ENCODE peak calls at places on chromosomes 11 and 22, in seven cellular contexts. One of them, this sample, is unnamed. For H3K27me3, the result is how much of the 10 kb centered on the place peaks cover.

GRCh38 chr11:3217751-3218482 is 696 bp downstream of the MRGPRG start:
- DNase-seq in H1: no peak
- DNase-seq in SK-N-SH: peak
- DNase-seq in HepG2: no peak
- DNase-seq in K562: no peak
- DNase-seq in GM12878: no peak
- DNase-seq in HCT116: no peak
- DNase-seq in this sample: no peak

GRCh38 chr11:30911247-30911646 is 325.1 kb upstream of the MPPED2 start:
- DNase-seq in K562: no peak
- DNase-seq in HepG2: no peak
- DNase-seq in H1: no peak
- DNase-seq in GM12878: no peak
- DNase-seq in SK-N-SH: no peak
- DNase-seq in HCT116: no peak
- DNase-seq in this sample: no peak

GRCh38 chr11:7657306-7658025 is 15.8 kb downstream of the CYB5R2 start:
- DNase-seq in SK-N-SH: peak
- DNase-seq in K562: peak
- DNase-seq in GM12878: no peak
- DNase-seq in H1: no peak
- DNase-seq in HepG2: peak
- DNase-seq in HCT116: peak
- DNase-seq in this sample: peak

GRCh38 chr11:125451400-125452124 is 44.5 kb downstream of the FEZ1 start:
- DNase-seq in K562: peak
- DNase-seq in H1: no peak
- DNase-seq in HepG2: no peak
- DNase-seq in GM12878: no peak
- DNase-seq in SK-N-SH: peak
- DNase-seq in HCT116: no peak
- DNase-seq in this sample: peak

GRCh38 chr22:40203568-40203967 is 25.8 kb downstream of the TNRC6B start:
- DNase-seq in K562: no peak
- DNase-seq in HepG2: no peak
- DNase-seq in GM12878: no peak
- DNase-seq in HCT116: no peak
- DNase-seq in SK-N-SH: no peak
- DNase-seq in H1: no peak
- DNase-seq in this sample: no peak

GRCh38 chr11:125591659-125592304 is 870 bp upstream of the STT3A start:
- DNase-seq in K562: peak
- DNase-seq in SK-N-SH: peak
- DNase-seq in HCT116: no peak
- DNase-seq in H1: no peak
- DNase-seq in HepG2: peak
- DNase-seq in GM12878: no peak
- DNase-seq in this sample: peak

GRCh38 chr11:107849791-107850190 is 8.8 kb downstream of the SLC35F2 start:
- DNase-seq in HCT116: no peak
- DNase-seq in HepG2: no peak
- DNase-seq in SK-N-SH: no peak
- DNase-seq in H1: no peak
- DNase-seq in K562: no peak
- DNase-seq in GM12878: no peak
- DNase-seq in this sample: no peak

GRCh38 chr11:96155627-96156378 is 187.2 kb downstream of the MAML2 start:
- DNase-seq in H1: no peak
- DNase-seq in HepG2: peak
- DNase-seq in SK-N-SH: peak
- DNase-seq in GM12878: peak
- DNase-seq in HCT116: peak
- DNase-seq in K562: peak
- DNase-seq in this sample: no peak

GRCh38 chr22:21641417-21641794 is 696 bp upstream of the SDF2L1 start:
- DNase-seq in GM12878: no peak
- DNase-seq in HCT116: no peak
- DNase-seq in K562: peak
- DNase-seq in H1: no peak
- DNase-seq in SK-N-SH: peak
- DNase-seq in HepG2: peak
- DNase-seq in this sample: no peak

GRCh38 chr11:107331728-107332127 is 125.9 kb downstream of the CWF19L2 start:
- DNase-seq in HepG2: no peak
- DNase-seq in GM12878: no peak
- DNase-seq in K562: no peak
- DNase-seq in H1: no peak
- DNase-seq in HCT116: no peak
- DNase-seq in SK-N-SH: no peak
- DNase-seq in this sample: no peak

GRCh38 chr11:120214581-120214980 is 3.7 kb downstream of the OAF start:
- DNase-seq in H1: no peak
- DNase-seq in K562: no peak
- DNase-seq in GM12878: no peak
- DNase-seq in SK-N-SH: no peak
- DNase-seq in HCT116: no peak
- DNase-seq in HepG2: no peak
- DNase-seq in this sample: no peak

GRCh38 chr11:15819679-15820286 is 536.6 kb downstream of the SOX6 start:
- DNase-seq in GM12878: no peak
- DNase-seq in HCT116: peak
- DNase-seq in K562: peak
- DNase-seq in H1: peak
- DNase-seq in SK-N-SH: no peak
- DNase-seq in HepG2: peak
- DNase-seq in this sample: peak

GRCh38 chr11:35179466-35180135 is 40.6 kb downstream of the CD44 start:
- DNase-seq in HCT116: no peak
- DNase-seq in K562: no peak
- DNase-seq in H1: no peak
- DNase-seq in HepG2: no peak
- DNase-seq in GM12878: no peak
- DNase-seq in SK-N-SH: no peak
- DNase-seq in this sample: no peak

GRCh38 chr11:73252577-73253191 is 19.5 kb upstream of the P2RY6 start:
- DNase-seq in GM12878: no peak
- DNase-seq in HepG2: no peak
- DNase-seq in SK-N-SH: peak
- DNase-seq in K562: peak
- DNase-seq in H1: no peak
- DNase-seq in HCT116: peak
- DNase-seq in this sample: no peak

GRCh38 chr11:88338223-88338661 is 706 bp upstream of the CTSC start:
- DNase-seq in HCT116: no peak
- DNase-seq in H1: no peak
- DNase-seq in GM12878: no peak
- DNase-seq in SK-N-SH: peak
- DNase-seq in K562: peak
- DNase-seq in HepG2: peak
- DNase-seq in this sample: no peak

GRCh38 chr11:59802639-59803176 is 7.9 kb downstream of the MRPL16 start:
- DNase-seq in H1: no peak
- DNase-seq in GM12878: no peak
- DNase-seq in SK-N-SH: peak
- DNase-seq in HepG2: peak
- DNase-seq in K562: peak
- DNase-seq in HCT116: peak
- DNase-seq in this sample: no peak

GRCh38 chr11:4480577-4481539 is 1.6 kb upstream of the OR52K1 start:
- DNase-seq in SK-N-SH: no peak
- DNase-seq in HepG2: no peak
- DNase-seq in GM12878: no peak
- DNase-seq in K562: peak
- DNase-seq in H1: no peak
- DNase-seq in HCT116: no peak
- DNase-seq in this sample: no peak

GRCh38 chr22:31046591-31047226 is 34.4 kb upstream of the SMTN start:
- DNase-seq in K562: peak
- DNase-seq in HCT116: no peak
- DNase-seq in SK-N-SH: peak
- DNase-seq in HepG2: peak
- DNase-seq in H1: no peak
- DNase-seq in GM12878: no peak
- DNase-seq in this sample: no peak

GRCh38 chr11:60899021-60899936 is 7.1 kb downstream of the PRPF19 start:
- DNase-seq in HCT116: peak
- DNase-seq in K562: peak
- DNase-seq in SK-N-SH: peak
- DNase-seq in HepG2: peak
- DNase-seq in GM12878: no peak
- DNase-seq in H1: no peak
- DNase-seq in this sample: peak

GRCh38 chr11:115544422-115544821 is 40.2 kb upstream of the CADM1 start:
- DNase-seq in HepG2: no peak
- DNase-seq in HCT116: no peak
- DNase-seq in H1: no peak
- DNase-seq in GM12878: no peak
- DNase-seq in SK-N-SH: no peak
- DNase-seq in K562: no peak
- DNase-seq in this sample: no peak

GRCh38 chr11:112499153-112499907 is 238.7 kb upstream of the PLET1 start:
- DNase-seq in HepG2: no peak
- DNase-seq in K562: no peak
- DNase-seq in HCT116: no peak
- DNase-seq in GM12878: no peak
- DNase-seq in H1: no peak
- DNase-seq in SK-N-SH: no peak
- DNase-seq in this sample: no peak

GRCh38 chr11:111370902-111371578 is 8.0 kb downstream of the POU2AF1 start:
- DNase-seq in HepG2: no peak
- DNase-seq in H1: no peak
- DNase-seq in HCT116: no peak
- DNase-seq in GM12878: peak
- DNase-seq in SK-N-SH: no peak
- DNase-seq in K562: no peak
- DNase-seq in this sample: no peak

GRCh38 chr11:114307524-114308203 is 11.5 kb downstream of the NNMT start:
- DNase-seq in SK-N-SH: no peak
- DNase-seq in HepG2: peak
- DNase-seq in GM12878: no peak
- DNase-seq in H1: no peak
- DNase-seq in K562: peak
- DNase-seq in HCT116: no peak
- DNase-seq in this sample: no peak

GRCh38 chr11:72812968-72813739 is 1.1 kb upstream of the ATG16L2 start:
- DNase-seq in SK-N-SH: peak
- DNase-seq in K562: peak
- DNase-seq in GM12878: no peak
- DNase-seq in HCT116: peak
- DNase-seq in HepG2: peak
- DNase-seq in H1: no peak
- DNase-seq in this sample: peak

GRCh38 chr11:62974848-62975522 is 9.8 kb downstream of the SLC22A6 start:
- DNase-seq in HepG2: peak
- DNase-seq in SK-N-SH: peak
- DNase-seq in K562: peak
- DNase-seq in GM12878: no peak
- DNase-seq in H1: peak
- DNase-seq in HCT116: peak
- DNase-seq in this sample: no peak

DNA sequence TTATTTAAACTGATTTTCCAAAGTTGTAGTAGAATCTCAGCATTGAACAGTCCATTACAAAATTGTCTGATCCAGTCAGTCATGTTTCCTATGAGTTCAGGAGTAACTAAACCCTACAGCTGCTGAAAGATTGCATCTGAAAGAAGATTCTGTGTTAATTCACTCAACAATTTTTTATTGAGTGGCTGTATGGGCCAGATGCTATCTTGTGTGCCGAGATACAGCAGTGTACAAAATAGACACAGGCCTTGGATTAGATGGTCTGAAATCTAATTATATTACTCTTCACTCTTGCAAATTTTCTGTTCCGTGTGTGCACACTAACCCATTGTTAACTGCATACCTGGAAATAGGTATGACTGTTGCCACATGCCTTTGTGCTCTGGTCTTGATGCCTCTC is 7.3 kb downstream of the GVQW3 start:
- DNase-seq in K562: no peak
- DNase-seq in HCT116: no peak
- DNase-seq in H1: no peak
- DNase-seq in HepG2: no peak
- DNase-seq in GM12878: no peak
- DNase-seq in SK-N-SH: peak
- DNase-seq in this sample: no peak
- TF ChIP-seq YY1 in K562: no peak
- TF ChIP-seq YY1 in HCT116: no peak
- TF ChIP-seq YY1 in H1: no peak
- TF ChIP-seq YY1 in HepG2: no peak
- TF ChIP-seq YY1 in GM12878: no peak
- TF ChIP-seq YY1 in SK-N-SH: no peak
- TF ChIP-seq YY1 in this sample: no peak

GRCh38 chr11:44319552-44320288 is 9.8 kb upstream of the ALX4 start:
- DNase-seq in HCT116: no peak
- DNase-seq in H1: no peak
- DNase-seq in K562: peak
- DNase-seq in SK-N-SH: no peak
- DNase-seq in GM12878: no peak
- DNase-seq in HepG2: no peak
- DNase-seq in this sample: no peak
- H3K27me3 ChIP-seq in HCT116: under half
- H3K27me3 ChIP-seq in H1: half or more
- H3K27me3 ChIP-seq in K562: under half
- H3K27me3 ChIP-seq in SK-N-SH: half or more
- H3K27me3 ChIP-seq in GM12878: under half
- H3K27me3 ChIP-seq in HepG2: under half
- H3K27me3 ChIP-seq in this sample: half or more

DNA sequence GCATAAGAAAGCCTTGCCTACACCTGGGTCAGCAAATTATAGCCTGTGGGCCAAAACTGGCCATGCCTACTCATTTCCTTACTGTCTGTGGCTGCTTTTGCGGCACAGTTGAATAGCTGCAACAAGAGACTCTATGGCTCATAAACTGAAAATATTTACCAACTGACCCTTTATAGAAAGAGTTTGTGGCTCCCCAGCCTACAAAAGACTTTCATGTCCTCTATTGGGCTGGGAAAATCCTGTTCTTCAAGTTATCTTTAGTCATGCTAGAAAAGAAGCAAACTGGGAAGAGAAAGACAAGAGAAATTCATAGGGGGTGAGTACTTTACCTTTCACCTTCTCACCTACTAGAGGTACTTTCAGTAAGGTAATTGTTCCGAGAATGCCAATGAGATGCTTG is 175.1 kb downstream of the SWAP70 start:
- DNase-seq in HepG2: no peak
- DNase-seq in H1: no peak
- DNase-seq in SK-N-SH: no peak
- DNase-seq in GM12878: peak
- DNase-seq in K562: no peak
- DNase-seq in HCT116: no peak
- DNase-seq in this sample: no peak
- TF ChIP-seq YY1 in HepG2: no peak
- TF ChIP-seq YY1 in H1: no peak
- TF ChIP-seq YY1 in SK-N-SH: no peak
- TF ChIP-seq YY1 in GM12878: no peak
- TF ChIP-seq YY1 in K562: no peak
- TF ChIP-seq YY1 in HCT116: no peak
- TF ChIP-seq YY1 in this sample: no peak

DNA sequence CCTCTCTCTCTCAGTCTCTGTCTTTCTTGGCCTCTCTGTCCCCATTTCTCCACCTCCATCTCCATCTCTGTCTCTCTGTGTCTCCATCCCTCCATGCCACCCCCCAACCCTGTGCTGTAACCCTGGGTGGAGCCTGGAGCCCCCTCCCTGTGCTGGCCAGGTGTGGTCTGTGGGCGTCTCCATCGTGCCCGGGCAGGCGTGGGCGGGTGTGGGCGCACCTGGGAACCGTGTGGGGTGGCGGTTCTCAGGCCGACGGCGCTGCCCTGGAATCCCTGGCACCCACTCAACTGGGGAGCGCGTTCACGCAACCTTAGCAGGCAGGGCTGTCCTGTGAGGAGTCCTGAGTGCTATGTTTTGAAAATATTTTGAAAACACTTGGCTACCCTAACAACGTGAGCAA is 4.6 kb downstream of the TNNT3 start:
- DNase-seq in HepG2: no peak
- DNase-seq in HCT116: no peak
- DNase-seq in H1: no peak
- DNase-seq in SK-N-SH: no peak
- DNase-seq in K562: no peak
- DNase-seq in GM12878: no peak
- DNase-seq in this sample: no peak
- H3K27me3 ChIP-seq in HepG2: under half
- H3K27me3 ChIP-seq in HCT116: under half
- H3K27me3 ChIP-seq in H1: under half
- H3K27me3 ChIP-seq in SK-N-SH: under half
- H3K27me3 ChIP-seq in K562: under half
- H3K27me3 ChIP-seq in GM12878: under half
- H3K27me3 ChIP-seq in this sample: under half

This sample was measured in NT2/D1.